ENCODE peak calls at places on chromosomes 12 and 14, in seven cellular contexts. F is left lung; W is CD8-positive, alpha-beta T cell; R is pancreas; G is thyroid gland; O is naive thymus-derived CD4-positive, alpha-beta T cell; Q is uterus. E is an unnamed sample.

GRCh38 chr14:24416254-24416931 is 13.1 kb downstream of the CBLN3 start:
- DNase-seq in F (no peak), W (no peak), R (no peak), G (no peak), O (no peak), Q (no peak), E (no peak)

GRCh38 chr12:69240625-69240984 is 1.2 kb downstream of the CPSF6 start:
- DNase-seq in F (no peak), W (no peak), R (no peak), G (no peak), O (peak; percentile 53), Q (no peak), E (no peak)

GRCh38 chr12:6735448-6736191 is 11.8 kb downstream of the COPS7A start:
- DNase-seq in F (peak; percentile 84), W (no peak), R (peak; percentile 74), G (peak; percentile 78), O (peak; percentile 28), Q (peak; percentile 66), E (no peak)

GRCh38 chr12:19223018-19223417 is 93.5 kb downstream of the PLEKHA5 start:
- DNase-seq in F (no peak), W (no peak), R (no peak), G (no peak), O (no peak), Q (no peak), E (no peak)

GRCh38 chr14:92456215-92457017 is 57.2 kb upstream of the RIN3 start:
- DNase-seq in F (peak; percentile 90), W (no peak), R (no peak), G (no peak), O (no peak), Q (peak; percentile 26), E (peak; percentile 82)

GRCh38 chr12:57239587-57240068 is 10.1 kb downstream of the SHMT2 start:
- DNase-seq in F (no peak), W (no peak), R (no peak), G (no peak), O (no peak), Q (no peak), E (no peak)

GRCh38 chr12:25388216-25388615 is 137.5 kb upstream of the KRAS start:
- DNase-seq in F (no peak), W (no peak), R (no peak), G (no peak), O (no peak), Q (no peak), E (no peak)

GRCh38 chr12:622420-622819 is 40.8 kb downstream of the NINJ2 start:
- DNase-seq in F (no peak), W (no peak), R (no peak), G (no peak), O (no peak), Q (no peak), E (no peak)

GRCh38 chr12:56634242-56634836 is 4.2 kb upstream of the BAZ2A start:
- DNase-seq in F (peak; percentile 83), W (no peak), R (peak; percentile 81), G (peak; percentile 85), O (no peak), Q (peak; percentile 41), E (no peak)

GRCh38 chr14:104882991-104883660 is 18.1 kb downstream of the CEP170B start:
- DNase-seq in F (peak; percentile 75), W (no peak), R (peak; percentile 48), G (no peak), O (no peak), Q (no peak), E (peak; percentile 47)
- H3K36me3 ChIP-seq in F (peaks cover 69% of the 10 kb centered on the region), W (no peaks in the 10 kb centered on the region), R (peaks cover 5% of the 10 kb centered on the region), G (peaks cover 27% of the 10 kb centered on the region), O (no peaks in the 10 kb centered on the region), Q (no peaks in the 10 kb centered on the region), E (no peaks in the 10 kb centered on the region)

GRCh38 chr14:99062772-99063418 is 209.1 kb downstream of the BCL11B start:
- DNase-seq in F (no peak), W (no peak), R (no peak), G (no peak), O (no peak), Q (no peak), E (no peak)
- H3K36me3 ChIP-seq in F (no peaks in the 10 kb centered on the region), W (no peaks in the 10 kb centered on the region), R (no peaks in the 10 kb centered on the region), G (no peaks in the 10 kb centered on the region), O (no peaks in the 10 kb centered on the region), Q (no peaks in the 10 kb centered on the region), E (no peaks in the 10 kb centered on the region)

GRCh38 chr14:89959853-89960493 is 4.2 kb downstream of the TDP1 start:
- DNase-seq in F (no peak), W (no peak), R (no peak), G (no peak), O (peak; percentile 53), Q (no peak), E (no peak)

GRCh38 chr14:89958966-89959365 is 3.2 kb downstream of the TDP1 start:
- DNase-seq in F (no peak), W (no peak), R (no peak), G (no peak), O (no peak), Q (no peak), E (no peak)

GRCh38 chr14:89963288-89963978 is 7.7 kb downstream of the TDP1 start:
- DNase-seq in F (no peak), W (no peak), R (no peak), G (peak; percentile 39), O (no peak), Q (no peak), E (no peak)

GRCh38 chr14:89957791-89958190 is 2.1 kb downstream of the TDP1 start:
- DNase-seq in F (no peak), W (no peak), R (no peak), G (no peak), O (no peak), Q (no peak), E (no peak)

GRCh38 chr14:89960895-89961294 is 5.2 kb downstream of the TDP1 start:
- DNase-seq in F (no peak), W (no peak), R (no peak), G (no peak), O (no peak), Q (no peak), E (no peak)
- H3K36me3 ChIP-seq in F (peaks cover 26% of the 10 kb centered on the region), W (peaks cover 10% of the 10 kb centered on the region), R (no peaks in the 10 kb centered on the region), G (no peaks in the 10 kb centered on the region), O (no peaks in the 10 kb centered on the region), Q (no peaks in the 10 kb centered on the region), E (peaks cover 3% of the 10 kb centered on the region)

DNA sequence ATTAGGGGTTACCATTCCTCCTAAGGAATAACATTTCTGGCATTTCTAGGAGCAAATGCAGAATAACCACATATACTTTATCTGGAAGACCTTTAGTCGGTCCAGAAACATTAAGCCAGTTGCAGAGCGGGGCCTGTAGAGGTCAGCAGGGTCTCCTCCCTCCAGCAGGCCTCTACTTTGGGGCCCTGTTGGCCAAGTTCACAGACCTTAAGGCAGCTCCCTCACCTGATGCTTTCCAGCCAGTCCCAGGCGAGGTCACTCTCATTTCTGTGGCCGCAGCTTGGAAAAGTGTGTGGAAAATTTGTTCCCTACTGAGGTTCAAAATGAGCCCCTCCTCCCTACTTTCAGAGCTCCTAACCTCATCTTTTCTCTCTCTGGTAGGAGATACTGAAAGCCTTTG is 74.1 kb downstream of the ESR2 start:
- DNase-seq in F (no peak), W (no peak), R (no peak), G (no peak), O (no peak), Q (no peak), E (no peak)
- H3K36me3 ChIP-seq in F (peaks cover 96% of the 10 kb centered on the region), W (peaks cover 75% of the 10 kb centered on the region), R (peaks cover 30% of the 10 kb centered on the region), G (peaks cover 73% of the 10 kb centered on the region), O (peaks cover 75% of the 10 kb centered on the region), Q (no peaks in the 10 kb centered on the region), E (peaks cover 5% of the 10 kb centered on the region)

GRCh38 chr14:73105727-73106126 is 30.6 kb upstream of the PSEN1 start:
- DNase-seq in F (no peak), W (no peak), R (no peak), G (no peak), O (no peak), Q (no peak), E (no peak)
- H3K36me3 ChIP-seq in F (peaks cover 95% of the 10 kb centered on the region), W (peaks cover 48% of the 10 kb centered on the region), R (peaks cover 33% of the 10 kb centered on the region), G (peaks cover 36% of the 10 kb centered on the region), O (peaks cover 49% of the 10 kb centered on the region), Q (no peaks in the 10 kb centered on the region), E (peaks cover 10% of the 10 kb centered on the region)

GRCh38 chr12:118022728-118023109 is 6.2 kb downstream of the RFC5 start:
- DNase-seq in F (no peak), W (no peak), R (no peak), G (no peak), O (no peak), Q (no peak), E (no peak)
- H3K36me3 ChIP-seq in F (peaks cover 76% of the 10 kb centered on the region), W (peaks cover 28% of the 10 kb centered on the region), R (no peaks in the 10 kb centered on the region), G (no peaks in the 10 kb centered on the region), O (no peaks in the 10 kb centered on the region), Q (no peaks in the 10 kb centered on the region), E (peaks cover 6% of the 10 kb centered on the region)

GRCh38 chr12:105427883-105428282 is 97.4 kb downstream of the C12orf75 start:
- DNase-seq in F (no peak), W (no peak), R (no peak), G (no peak), O (no peak), Q (no peak), E (no peak)

GRCh38 chr12:105436636-105437035 is 106.1 kb downstream of the C12orf75 start:
- DNase-seq in F (no peak), W (no peak), R (no peak), G (no peak), O (no peak), Q (no peak), E (no peak)

GRCh38 chr12:105428793-105429192 is 98.3 kb downstream of the C12orf75 start:
- DNase-seq in F (no peak), W (no peak), R (no peak), G (no peak), O (no peak), Q (no peak), E (no peak)

GRCh38 chr12:105431537-105431936 is 101.0 kb downstream of the C12orf75 start:
- DNase-seq in F (no peak), W (no peak), R (no peak), G (no peak), O (no peak), Q (no peak), E (no peak)

GRCh38 chr12:105433804-105434203 is 103.3 kb downstream of the C12orf75 start:
- DNase-seq in F (no peak), W (no peak), R (no peak), G (no peak), O (no peak), Q (no peak), E (no peak)
- H3K36me3 ChIP-seq in F (no peaks in the 10 kb centered on the region), W (no peaks in the 10 kb centered on the region), R (no peaks in the 10 kb centered on the region), G (no peaks in the 10 kb centered on the region), O (no peaks in the 10 kb centered on the region), Q (no peaks in the 10 kb centered on the region), E (no peaks in the 10 kb centered on the region)

DNA sequence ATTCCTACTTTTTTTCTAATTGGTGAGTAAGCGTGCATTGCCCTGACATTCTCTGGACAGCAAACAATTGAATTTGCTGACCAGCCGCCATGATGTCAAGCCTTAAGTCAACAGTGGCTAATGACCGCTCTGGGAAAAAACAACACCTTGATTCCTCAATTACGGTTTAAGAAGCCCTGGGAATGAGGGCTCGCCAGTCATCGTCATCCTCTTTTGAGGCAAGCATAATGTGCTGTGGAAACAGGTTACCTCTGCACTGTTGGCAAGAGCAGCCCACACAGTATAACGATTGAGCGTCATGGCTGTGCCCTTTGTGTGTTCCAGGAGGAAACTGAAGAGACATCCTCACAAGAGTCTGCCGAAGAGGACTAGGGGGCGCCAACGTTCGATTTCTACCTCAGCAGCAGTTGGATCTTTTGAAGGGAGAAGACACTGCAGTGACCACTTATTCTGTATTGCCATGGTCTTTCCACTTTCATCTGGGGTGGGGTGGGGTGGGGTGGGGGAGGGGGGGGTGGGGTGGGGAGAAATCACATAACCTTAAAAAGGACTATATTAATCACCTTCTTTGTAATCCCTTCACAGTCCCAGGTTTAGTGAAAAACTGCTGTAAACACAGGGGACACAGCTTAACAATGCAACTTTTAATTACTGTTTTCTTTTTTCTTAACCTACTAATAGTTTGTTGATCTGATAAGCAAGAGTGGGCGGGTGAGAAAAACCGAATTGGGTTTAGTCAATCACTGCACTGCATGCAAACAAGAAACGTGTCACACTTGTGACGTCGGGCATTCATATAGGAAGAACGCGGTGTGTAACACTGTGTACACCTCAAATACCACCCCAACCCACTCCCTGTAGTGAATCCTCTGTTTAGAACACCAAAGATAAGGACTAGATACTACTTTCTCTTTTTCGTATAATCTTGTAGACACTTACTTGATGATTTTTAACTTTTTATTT is 138.9 kb downstream of the HMGA2 start:
- DNase-seq in F (no peak), W (no peak), R (no peak), G (peak; percentile 69), O (no peak), Q (no peak), E (no peak)
- H3K36me3 ChIP-seq in F (no peaks in the 10 kb centered on the region), W (no peaks in the 10 kb centered on the region), R (no peaks in the 10 kb centered on the region), G (no peaks in the 10 kb centered on the region), O (no peaks in the 10 kb centered on the region), Q (no peaks in the 10 kb centered on the region), E (no peaks in the 10 kb centered on the region)

E was measured in aorta.